ENCODE peak calls at places on chromosomes 11 and 22, in six cellular contexts. K is stimulated activated CD4-positive, alpha-beta T cell treated with anti-CD3 and anti-CD28 coated beads, Interleukin-4, amount 100 ng/mL, for 4 hours; E is kidney tubule cell; R is activated CD4-positive, alpha-beta T cell treated with anti-CD3 and anti-CD28 coated beads, Interleukin-2, amount 50 U/mL, for 48 hours; H is nephron progenitor cell; W is cerebellar nuclear complex. N is an unnamed sample.

GRCh38 chr11:28838741-28839140 is 730.6 kb downstream of the METTL15 start:
- DNase-seq in K (no peak), E (no peak), R (no peak), H (no peak), W (no peak), N (no peak)

GRCh38 chr11:19281041-19281440 is 40.3 kb upstream of the E2F8 start:
- DNase-seq in K (no peak), E (no peak), R (no peak), H (no peak), W (no peak), N (no peak)

GRCh38 chr11:88480217-88480616 is 142.7 kb upstream of the CTSC start:
- DNase-seq in K (no peak), E (peak; percentile 88), R (no peak), H (no peak), W (no peak), N (no peak)

GRCh38 chr11:61637287-61637686 is 42.9 kb upstream of the DAGLA start:
- DNase-seq in K (no peak), E (no peak), R (no peak), H (no peak), W (no peak), N (no peak)

GRCh38 chr11:120511116-120511803 is at the start of gene GRIK4:
- DNase-seq in K (peak; percentile 53), E (peak; percentile 71), R (peak; percentile 83), H (peak; percentile 93), W (no peak), N (peak; percentile 93)

GRCh38 chr22:37457093-37457893 is 28.9 kb downstream of the MFNG start:
- DNase-seq in K (peak; percentile 74), E (peak; percentile 81), R (peak; percentile 93), H (peak; percentile 90), W (no peak), N (peak; percentile 89)

GRCh38 chr11:27599217-27599616 is 92.6 kb upstream of the LIN7C start:
- DNase-seq in K (no peak), E (peak; percentile 2), R (no peak), H (no peak), W (no peak), N (peak; percentile 77)

GRCh38 chr11:119699227-119699626 is 29.8 kb downstream of the NECTIN1 start:
- DNase-seq in K (no peak), E (no peak), R (no peak), H (no peak), W (no peak), N (no peak)

GRCh38 chr11:131609921-131610320 is 239.5 kb downstream of the NTM start:
- DNase-seq in K (no peak), E (no peak), R (no peak), H (no peak), W (no peak), N (no peak)

GRCh38 chr11:11567862-11568650 is 53.7 kb downstream of the GALNT18 start:
- DNase-seq in K (no peak), E (peak; percentile 63), R (no peak), H (no peak), W (no peak), N (no peak)

GRCh38 chr11:85974126-85974525 is 94.8 kb downstream of the PICALM start:
- DNase-seq in K (no peak), E (no peak), R (no peak), H (no peak), W (no peak), N (no peak)

GRCh38 chr11:10619281-10619680 is 50.8 kb upstream of the LYVE1 start:
- DNase-seq in K (no peak), E (no peak), R (no peak), H (no peak), W (no peak), N (no peak)